ENCODE peak calls at places on chromosome 2, in seven cellular contexts. X, J, Z, I, T, M and L are unnamed samples.

GRCh38 chr2:31127931-31128330 is 10.3 kb downstream of the GALNT14 start:
- DNase-seq in X (no peak), J (no peak), Z (no peak), I (no peak), T (no peak), M (no peak), L (no peak)

GRCh38 chr2:58569460-58570185 is 328.5 kb upstream of the FANCL start:
- DNase-seq in X (no peak), J (no peak), Z (no peak), I (no peak), T (no peak), M (no peak), L (no peak)

GRCh38 chr2:231452799-231453508 is 11.3 kb downstream of the NCL start:
- DNase-seq in X (no peak), J (no peak), Z (no peak), I (no peak), T (no peak), M (no peak), L (no peak)

GRCh38 chr2:3738454-3738853 is 35.1 kb downstream of the DCDC2C start:
- DNase-seq in X (no peak), J (no peak), Z (no peak), I (no peak), T (no peak), M (no peak), L (no peak)

GRCh38 chr2:200305797-200306718 is at the start of gene SPATS2L:
- DNase-seq in X (no peak), J (peak; percentile 82), Z (peak; percentile 79), I (peak; percentile 65), T (peak; percentile 6), M (peak; percentile 26), L (peak; percentile 28)

GRCh38 chr2:60515751-60516226 is 37.7 kb downstream of the BCL11A start:
- DNase-seq in X (no peak), J (no peak), Z (no peak), I (no peak), T (no peak), M (no peak), L (no peak)

GRCh38 chr2:132009874-132010521 is 151.8 kb downstream of the ANKRD30BL start:
- DNase-seq in X (no peak), J (no peak), Z (no peak), I (no peak), T (no peak), M (no peak), L (no peak)

GRCh38 chr2:144547512-144547911 is 27.6 kb upstream of the ZEB2 start:
- DNase-seq in X (no peak), J (no peak), Z (no peak), I (no peak), T (no peak), M (no peak), L (no peak)

GRCh38 chr2:144324446-144325045 is 195.4 kb downstream of the ZEB2 start:
- DNase-seq in X (no peak), J (no peak), Z (no peak), I (no peak), T (no peak), M (no peak), L (no peak)

GRCh38 chr2:106193491-106193976 is 567 bp downstream of the UXS1 start:
- DNase-seq in X (peak; percentile 2), J (peak; percentile 65), Z (no peak), I (no peak), T (no peak), M (no peak), L (no peak)

GRCh38 chr2:67662222-67662621 is 265.1 kb downstream of the ETAA1 start:
- DNase-seq in X (no peak), J (no peak), Z (no peak), I (no peak), T (no peak), M (no peak), L (no peak)

GRCh38 chr2:25207078-25207545 is 38.7 kb upstream of the POMC start:
- DNase-seq in X (no peak), J (no peak), Z (no peak), I (no peak), T (no peak), M (no peak), L (no peak)